ENCODE peak calls at places on chromosome 2, in nine cellular contexts. One of them, this sample, is unnamed.

GRCh38 chr2:66240284-66240683 is 194.6 kb upstream of the MEIS1 start:
- DNase-seq in testis: peak; percentile 51
- DNase-seq in HCT116: no peak
- DNase-seq in spleen: no peak
- DNase-seq in K562: no peak
- DNase-seq in heart left ventricle: no peak
- DNase-seq in esophagus squamous epithelium: no peak
- DNase-seq in A549: no peak
- DNase-seq in right lobe of liver: no peak
- DNase-seq in this sample: no peak

GRCh38 chr2:96554293-96555145 is 18.0 kb downstream of the ARID5A start:
- DNase-seq in heart left ventricle: peak; percentile 78
- DNase-seq in testis: peak; percentile 70
- DNase-seq in right lobe of liver: peak; percentile 83
- DNase-seq in HCT116: peak; percentile 26
- DNase-seq in K562: peak; percentile 74
- DNase-seq in A549: peak; percentile 69
- DNase-seq in spleen: peak; percentile 94
- DNase-seq in esophagus squamous epithelium: no peak
- DNase-seq in this sample: peak; percentile 90

GRCh38 chr2:241724259-241724974 is 10.0 kb upstream of the D2HGDH start:
- DNase-seq in spleen: no peak
- DNase-seq in right lobe of liver: no peak
- DNase-seq in testis: no peak
- DNase-seq in heart left ventricle: no peak
- DNase-seq in esophagus squamous epithelium: no peak
- DNase-seq in K562: no peak
- DNase-seq in HCT116: no peak
- DNase-seq in A549: no peak
- DNase-seq in this sample: no peak

GRCh38 chr2:152718909-152719645 is 657 bp downstream of the ARL6IP6 start:
- DNase-seq in spleen: no peak
- DNase-seq in heart left ventricle: no peak
- DNase-seq in esophagus squamous epithelium: no peak
- DNase-seq in right lobe of liver: no peak
- DNase-seq in K562: peak; percentile 41
- DNase-seq in HCT116: peak; percentile 59
- DNase-seq in A549: peak; percentile 78
- DNase-seq in testis: peak; percentile 43
- DNase-seq in this sample: no peak

GRCh38 chr2:85827879-85828569 is 60.8 kb downstream of the ST3GAL5 start:
- DNase-seq in A549: no peak
- DNase-seq in esophagus squamous epithelium: no peak
- DNase-seq in K562: no peak
- DNase-seq in spleen: no peak
- DNase-seq in right lobe of liver: no peak
- DNase-seq in heart left ventricle: no peak
- DNase-seq in HCT116: no peak
- DNase-seq in testis: no peak
- DNase-seq in this sample: no peak

GRCh38 chr2:118102433-118103082 is 14.3 kb downstream of the INSIG2 start:
- DNase-seq in heart left ventricle: no peak
- DNase-seq in spleen: no peak
- DNase-seq in HCT116: no peak
- DNase-seq in A549: no peak
- DNase-seq in esophagus squamous epithelium: no peak
- DNase-seq in right lobe of liver: no peak
- DNase-seq in K562: no peak
- DNase-seq in testis: no peak
- DNase-seq in this sample: no peak

GRCh38 chr2:172931923-172932520 is 143.6 kb upstream of the MAP3K20 start:
- DNase-seq in right lobe of liver: peak; percentile 63
- DNase-seq in testis: peak; percentile 86
- DNase-seq in K562: peak; percentile 48
- DNase-seq in esophagus squamous epithelium: no peak
- DNase-seq in A549: peak; percentile 68
- DNase-seq in spleen: no peak
- DNase-seq in heart left ventricle: peak; percentile 56
- DNase-seq in HCT116: peak; percentile 52
- DNase-seq in this sample: no peak

GRCh38 chr2:216687646-216688045 is 7.7 kb downstream of the IGFBP5 start:
- DNase-seq in HCT116: peak; percentile 26
- DNase-seq in heart left ventricle: no peak
- DNase-seq in testis: no peak
- DNase-seq in K562: peak; percentile 51
- DNase-seq in esophagus squamous epithelium: no peak
- DNase-seq in spleen: no peak
- DNase-seq in right lobe of liver: no peak
- DNase-seq in A549: peak; percentile 38
- DNase-seq in this sample: no peak

GRCh38 chr2:128805237-128805636 is 486.6 kb upstream of the HS6ST1 start:
- DNase-seq in K562: no peak
- DNase-seq in heart left ventricle: no peak
- DNase-seq in spleen: no peak
- DNase-seq in right lobe of liver: no peak
- DNase-seq in testis: no peak
- DNase-seq in HCT116: no peak
- DNase-seq in A549: no peak
- DNase-seq in esophagus squamous epithelium: no peak
- DNase-seq in this sample: no peak

GRCh38 chr2:200810252-200810650 is 1.5 kb upstream of the BZW1 start:
- DNase-seq in spleen: no peak
- DNase-seq in A549: peak; percentile 66
- DNase-seq in esophagus squamous epithelium: no peak
- DNase-seq in heart left ventricle: peak; percentile 48
- DNase-seq in K562: no peak
- DNase-seq in HCT116: no peak
- DNase-seq in right lobe of liver: no peak
- DNase-seq in testis: no peak
- DNase-seq in this sample: no peak

GRCh38 chr2:51620830-51621229 is 588.9 kb upstream of the NRXN1 start:
- DNase-seq in spleen: no peak
- DNase-seq in K562: no peak
- DNase-seq in testis: no peak
- DNase-seq in heart left ventricle: no peak
- DNase-seq in esophagus squamous epithelium: no peak
- DNase-seq in right lobe of liver: no peak
- DNase-seq in HCT116: no peak
- DNase-seq in A549: no peak
- DNase-seq in this sample: no peak

GRCh38 chr2:135870571-135870970 is 5.7 kb downstream of the MCM6 start:
- DNase-seq in right lobe of liver: no peak
- DNase-seq in A549: no peak
- DNase-seq in esophagus squamous epithelium: no peak
- DNase-seq in testis: no peak
- DNase-seq in HCT116: no peak
- DNase-seq in spleen: no peak
- DNase-seq in heart left ventricle: no peak
- DNase-seq in K562: no peak
- DNase-seq in this sample: no peak

GRCh38 chr2:135875491-135876065 is 665 bp downstream of the MCM6 start:
- DNase-seq in spleen: peak; percentile 90
- DNase-seq in esophagus squamous epithelium: peak; percentile 24
- DNase-seq in K562: peak; percentile 42
- DNase-seq in testis: peak; percentile 67
- DNase-seq in heart left ventricle: peak; percentile 43
- DNase-seq in right lobe of liver: peak; percentile 55
- DNase-seq in HCT116: no peak
- DNase-seq in A549: peak; percentile 42
- DNase-seq in this sample: peak; percentile 82

GRCh38 chr2:135874966-135875365 is 1.3 kb downstream of the MCM6 start:
- DNase-seq in right lobe of liver: no peak
- DNase-seq in spleen: no peak
- DNase-seq in HCT116: no peak
- DNase-seq in esophagus squamous epithelium: no peak
- DNase-seq in testis: no peak
- DNase-seq in K562: no peak
- DNase-seq in heart left ventricle: no peak
- DNase-seq in A549: no peak
- DNase-seq in this sample: no peak

GRCh38 chr2:135876066-135876711 is at the start of gene MCM6:
- DNase-seq in HCT116: peak; percentile 99
- DNase-seq in A549: peak; percentile 99
- DNase-seq in heart left ventricle: peak; percentile 99
- DNase-seq in spleen: peak; percentile 96
- DNase-seq in testis: peak; percentile 99
- DNase-seq in K562: peak; percentile 97
- DNase-seq in right lobe of liver: peak; percentile 97
- DNase-seq in esophagus squamous epithelium: peak; percentile 77
- DNase-seq in this sample: peak; percentile 98
- TF ChIP-seq POLR2A in HCT116: no peak
- TF ChIP-seq POLR2A in A549: peak; percentile 23
- TF ChIP-seq POLR2A in heart left ventricle: no peak
- TF ChIP-seq POLR2A in spleen: no peak
- TF ChIP-seq POLR2A in testis: no peak
- TF ChIP-seq POLR2A in K562: peak; percentile 87
- TF ChIP-seq POLR2A in right lobe of liver: peak; percentile 46
- TF ChIP-seq POLR2A in esophagus squamous epithelium: peak; percentile 59
- TF ChIP-seq POLR2A in this sample: no peak

GRCh38 chr2:46780801-46781445 is 134.7 kb downstream of the MCFD2 start:
- DNase-seq in K562: peak; percentile 48
- DNase-seq in A549: no peak
- DNase-seq in testis: no peak
- DNase-seq in right lobe of liver: no peak
- DNase-seq in heart left ventricle: peak; percentile 75
- DNase-seq in HCT116: no peak
- DNase-seq in esophagus squamous epithelium: no peak
- DNase-seq in spleen: no peak
- DNase-seq in this sample: no peak
- TF ChIP-seq CTCF in K562: peak; percentile 41
- TF ChIP-seq CTCF in A549: no peak
- TF ChIP-seq CTCF in testis: no peak
- TF ChIP-seq CTCF in right lobe of liver: no peak
- TF ChIP-seq CTCF in heart left ventricle: peak; percentile 21
- TF ChIP-seq CTCF in HCT116: no peak
- TF ChIP-seq CTCF in esophagus squamous epithelium: no peak
- TF ChIP-seq CTCF in spleen: peak; percentile 10
- TF ChIP-seq CTCF in this sample: no peak

GRCh38 chr2:3652896-3653625 is 4.9 kb upstream of the ALLC start:
- DNase-seq in right lobe of liver: no peak
- DNase-seq in esophagus squamous epithelium: no peak
- DNase-seq in heart left ventricle: peak; percentile 17
- DNase-seq in A549: no peak
- DNase-seq in HCT116: no peak
- DNase-seq in spleen: peak; percentile 73
- DNase-seq in K562: no peak
- DNase-seq in testis: no peak
- DNase-seq in this sample: no peak

GRCh38 chr2:3649581-3649980 is 8.4 kb upstream of the ALLC start:
- DNase-seq in HCT116: no peak
- DNase-seq in testis: no peak
- DNase-seq in right lobe of liver: no peak
- DNase-seq in A549: no peak
- DNase-seq in esophagus squamous epithelium: no peak
- DNase-seq in K562: no peak
- DNase-seq in spleen: peak; percentile 68
- DNase-seq in heart left ventricle: peak; percentile 18
- DNase-seq in this sample: no peak

GRCh38 chr2:3650140-3650944 is 7.7 kb upstream of the ALLC start:
- DNase-seq in HCT116: no peak
- DNase-seq in esophagus squamous epithelium: no peak
- DNase-seq in spleen: peak; percentile 77
- DNase-seq in testis: no peak
- DNase-seq in heart left ventricle: peak; percentile 23
- DNase-seq in K562: no peak
- DNase-seq in right lobe of liver: no peak
- DNase-seq in A549: no peak
- DNase-seq in this sample: no peak

GRCh38 chr2:3654031-3654430 is 4.0 kb upstream of the ALLC start:
- DNase-seq in K562: no peak
- DNase-seq in right lobe of liver: no peak
- DNase-seq in testis: no peak
- DNase-seq in A549: no peak
- DNase-seq in heart left ventricle: peak; percentile 29
- DNase-seq in spleen: peak; percentile 65
- DNase-seq in esophagus squamous epithelium: no peak
- DNase-seq in HCT116: no peak
- DNase-seq in this sample: no peak

GRCh38 chr2:3651686-3652516 is 6.1 kb upstream of the ALLC start:
- DNase-seq in HCT116: no peak
- DNase-seq in heart left ventricle: peak; percentile 41
- DNase-seq in K562: no peak
- DNase-seq in spleen: peak; percentile 92
- DNase-seq in A549: no peak
- DNase-seq in right lobe of liver: peak; percentile 58
- DNase-seq in testis: peak; percentile 63
- DNase-seq in esophagus squamous epithelium: no peak
- DNase-seq in this sample: no peak
- TF ChIP-seq POLR2A in HCT116: no peak
- TF ChIP-seq POLR2A in heart left ventricle: no peak
- TF ChIP-seq POLR2A in K562: no peak
- TF ChIP-seq POLR2A in spleen: no peak
- TF ChIP-seq POLR2A in A549: no peak
- TF ChIP-seq POLR2A in right lobe of liver: no peak
- TF ChIP-seq POLR2A in testis: no peak
- TF ChIP-seq POLR2A in esophagus squamous epithelium: no peak
- TF ChIP-seq POLR2A in this sample: no peak

GRCh38 chr2:218658671-218659257 is 659 bp downstream of the ZNF142 start:
- DNase-seq in right lobe of liver: no peak
- DNase-seq in K562: peak; percentile 51
- DNase-seq in A549: peak; percentile 75
- DNase-seq in esophagus squamous epithelium: no peak
- DNase-seq in heart left ventricle: no peak
- DNase-seq in HCT116: peak; percentile 66
- DNase-seq in spleen: no peak
- DNase-seq in testis: peak; percentile 57
- DNase-seq in this sample: no peak
- TF ChIP-seq CTCF in right lobe of liver: peak; percentile 8
- TF ChIP-seq CTCF in K562: peak; percentile 67
- TF ChIP-seq CTCF in A549: peak; percentile 59
- TF ChIP-seq CTCF in esophagus squamous epithelium: no peak
- TF ChIP-seq CTCF in heart left ventricle: peak; percentile 8
- TF ChIP-seq CTCF in HCT116: peak; percentile 89
- TF ChIP-seq CTCF in spleen: peak; percentile 20
- TF ChIP-seq CTCF in testis: peak; percentile 13
- TF ChIP-seq CTCF in this sample: no peak

This sample was measured in vagina.